ENCODE peak calls at places on chromosome 4, in ten cellular contexts. J is neural progenitor cell, C is astrocyte, X is tibial artery, N is endodermal cell, T is left ventricle myocardium inferior, E is small intestine, Z is AG04450, O is Panc1, P is GM23248. H is an unnamed sample.

GRCh38 chr4:53461244-53461643 is 83.8 kb downstream of the FIP1L1 start:
- DNase-seq in J (no peak), C (no peak), X (no peak), N (no peak), T (no peak), E (no peak), Z (no peak), O (no peak), P (peak; percentile 33), H (no peak)

GRCh38 chr4:22237155-22237751 is 278.6 kb downstream of the ADGRA3 start:
- DNase-seq in J (peak; percentile 76), C (no peak), X (no peak), N (peak; percentile 93), T (no peak), E (peak; percentile 83), Z (no peak), O (no peak), P (peak; percentile 12), H (peak; percentile 56)

GRCh38 chr4:95106408-95106928 is 348.7 kb downstream of the BMPR1B start:
- DNase-seq in J (no peak), C (peak; percentile 71), X (no peak), N (no peak), T (no peak), E (no peak), Z (no peak), O (no peak), P (peak; percentile 27), H (no peak)

GRCh38 chr4:85658766-85659439 is 184.0 kb downstream of the ARHGAP24 start:
- DNase-seq in J (no peak), C (no peak), X (no peak), N (no peak), T (no peak), E (no peak), Z (no peak), O (no peak), P (peak; percentile 50), H (no peak)

GRCh38 chr4:147786531-147786930 is 54.6 kb downstream of the ARHGAP10 start:
- DNase-seq in J (no peak), C (no peak), X (no peak), N (no peak), T (no peak), E (no peak), Z (no peak), O (no peak), P (no peak), H (no peak)

GRCh38 chr4:87042221-87042620 is 107.4 kb downstream of the AFF1 start:
- DNase-seq in J (no peak), C (no peak), X (no peak), N (no peak), T (no peak), E (no peak), Z (no peak), O (no peak), P (no peak), H (no peak)

GRCh38 chr4:86978709-86979108 is 43.9 kb downstream of the AFF1 start:
- DNase-seq in J (no peak), C (no peak), X (no peak), N (no peak), T (no peak), E (no peak), Z (no peak), O (no peak), P (no peak), H (no peak)

GRCh38 chr4:159425749-159426376 is 323.0 kb downstream of the RAPGEF2 start:
- DNase-seq in J (no peak), C (no peak), X (no peak), N (peak; percentile 59), T (no peak), E (no peak), Z (no peak), O (no peak), P (no peak), H (no peak)

GRCh38 chr4:14636563-14636962 is 365.7 kb upstream of the CPEB2 start:
- DNase-seq in J (no peak), C (no peak), X (no peak), N (no peak), T (no peak), E (no peak), Z (no peak), O (no peak), P (no peak), H (no peak)

GRCh38 chr4:14641871-14642270 is 360.4 kb upstream of the CPEB2 start:
- DNase-seq in J (no peak), C (no peak), X (no peak), N (no peak), T (no peak), E (no peak), Z (no peak), O (no peak), P (no peak), H (no peak)

GRCh38 chr4:14644568-14645282 is 357.6 kb upstream of the CPEB2 start:
- DNase-seq in J (no peak), C (no peak), X (no peak), N (no peak), T (no peak), E (no peak), Z (no peak), O (no peak), P (no peak), H (no peak)

DNA sequence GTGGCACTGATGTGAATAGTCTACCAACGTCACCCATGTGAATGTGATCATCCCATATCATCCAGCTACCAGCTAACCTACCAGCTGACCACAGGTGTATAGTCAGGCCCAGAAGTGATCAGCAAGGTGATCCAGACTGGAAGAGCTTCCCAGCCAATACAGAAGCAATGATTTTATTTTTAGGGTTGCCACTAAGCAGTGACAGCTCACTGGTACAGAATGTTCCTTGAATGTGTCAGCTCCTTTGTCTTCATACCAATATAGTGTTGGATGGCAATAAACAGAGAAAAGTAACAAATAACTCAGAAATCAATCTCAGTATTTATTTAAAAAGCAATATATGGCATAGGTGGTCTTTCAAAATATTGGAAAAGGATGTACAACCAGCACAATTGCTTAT is 361.8 kb upstream of the CPEB2 start:
- DNase-seq in J (no peak), C (no peak), X (no peak), N (no peak), T (no peak), E (no peak), Z (no peak), O (no peak), P (no peak), H (no peak)
- H3K9me3 ChIP-seq in J (no peaks in the 10 kb centered on the region), C (no peaks in the 10 kb centered on the region), X (no peaks in the 10 kb centered on the region), N (no peaks in the 10 kb centered on the region), T (no peaks in the 10 kb centered on the region), E (no peaks in the 10 kb centered on the region), Z (no peaks in the 10 kb centered on the region), O (no peaks in the 10 kb centered on the region), P (no peaks in the 10 kb centered on the region), H (no peaks in the 10 kb centered on the region)

GRCh38 chr4:25229804-25230203 is 4.0 kb upstream of the PI4K2B start:
- DNase-seq in J (no peak), C (no peak), X (no peak), N (no peak), T (no peak), E (peak; percentile 44), Z (no peak), O (no peak), P (no peak), H (no peak)
- H3K9me3 ChIP-seq in J (peaks cover 21% of the 10 kb centered on the region), C (peaks cover 3% of the 10 kb centered on the region), X (peaks cover 12% of the 10 kb centered on the region), N (peaks cover 55% of the 10 kb centered on the region), T (peaks cover 58% of the 10 kb centered on the region), E (no peaks in the 10 kb centered on the region), Z (peaks cover 5% of the 10 kb centered on the region), O (peaks cover 20% of the 10 kb centered on the region), P (no peaks in the 10 kb centered on the region), H (peaks cover 38% of the 10 kb centered on the region)

GRCh38 chr4:453267-453666 is 45.7 kb downstream of the ZNF721 start:
- DNase-seq in J (no peak), C (no peak), X (no peak), N (no peak), T (no peak), E (no peak), Z (no peak), O (no peak), P (no peak), H (no peak)
- H3K9me3 ChIP-seq in J (peaks cover 73% of the 10 kb centered on the region), C (peaks cover 55% of the 10 kb centered on the region), X (peaks cover 96% of the 10 kb centered on the region), N (peaks cover 97% of the 10 kb centered on the region), T (peaks cover 100% of the 10 kb centered on the region), E (peaks cover 6% of the 10 kb centered on the region), Z (peaks cover 68% of the 10 kb centered on the region), O (peaks cover 64% of the 10 kb centered on the region), P (peaks cover 27% of the 10 kb centered on the region), H (peaks cover 95% of the 10 kb centered on the region)

DNA sequence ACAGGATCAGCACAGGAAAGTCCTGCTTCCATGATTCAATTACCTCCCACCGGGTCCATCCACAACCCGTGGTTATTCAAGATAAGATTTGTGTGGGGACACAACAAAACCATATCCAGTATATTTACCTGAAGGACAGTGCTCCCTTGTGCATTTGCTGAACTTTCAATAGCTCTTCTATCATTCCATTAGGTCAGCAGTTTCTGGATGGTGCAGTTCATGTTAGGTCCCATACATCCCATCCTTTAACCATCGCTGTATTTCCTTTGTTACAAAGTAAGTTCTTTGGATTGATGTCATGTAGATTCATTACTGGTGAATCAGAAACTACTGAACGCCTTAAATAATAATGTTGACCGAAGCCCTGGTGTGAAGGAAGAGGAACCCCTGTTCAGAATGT is 775.9 kb downstream of the TRIML1 start:
- DNase-seq in J (no peak), C (no peak), X (no peak), N (no peak), T (no peak), E (no peak), Z (no peak), O (no peak), P (no peak), H (no peak)
- H3K9me3 ChIP-seq in J (no peaks in the 10 kb centered on the region), C (peaks cover 7% of the 10 kb centered on the region), X (peaks cover 4% of the 10 kb centered on the region), N (peaks cover 12% of the 10 kb centered on the region), T (peaks cover 24% of the 10 kb centered on the region), E (no peaks in the 10 kb centered on the region), Z (peaks cover 11% of the 10 kb centered on the region), O (no peaks in the 10 kb centered on the region), P (no peaks in the 10 kb centered on the region), H (no peaks in the 10 kb centered on the region)

DNA sequence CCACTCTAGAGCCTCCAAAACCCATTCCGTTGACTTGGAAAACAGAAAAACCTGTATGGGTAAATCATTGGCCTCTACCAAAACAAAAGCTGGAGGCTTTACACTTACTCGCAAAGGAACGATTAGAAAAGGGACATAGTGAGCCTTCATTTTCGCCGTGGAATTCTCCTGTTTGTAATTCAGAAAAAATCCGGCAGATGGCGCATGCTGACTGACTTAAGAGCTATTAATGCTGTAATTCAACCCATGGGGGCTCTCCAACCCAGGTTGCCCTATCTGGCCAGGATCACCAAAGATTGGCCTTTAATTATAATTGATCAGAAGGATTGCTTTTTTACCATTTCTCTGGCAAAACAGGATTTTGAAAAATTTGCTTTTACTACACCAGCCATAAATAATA is 60.8 kb downstream of the ZNF732 start:
- DNase-seq in J (peak; percentile 38), C (no peak), X (no peak), N (peak; percentile 74), T (no peak), E (peak; percentile 48), Z (no peak), O (peak; percentile 15), P (peak; percentile 43), H (peak; percentile 33)
- H3K9me3 ChIP-seq in J (peaks cover 32% of the 10 kb centered on the region), C (peaks cover 28% of the 10 kb centered on the region), X (peaks cover 23% of the 10 kb centered on the region), N (peaks cover 98% of the 10 kb centered on the region), T (peaks cover 34% of the 10 kb centered on the region), E (peaks cover 1% of the 10 kb centered on the region), Z (peaks cover 34% of the 10 kb centered on the region), O (peaks cover 7% of the 10 kb centered on the region), P (no peaks in the 10 kb centered on the region), H (no peaks in the 10 kb centered on the region)

GRCh38 chr4:48998440-48998839 is 12.4 kb downstream of the CWH43 start:
- DNase-seq in J (no peak), C (no peak), X (no peak), N (no peak), T (no peak), E (no peak), Z (no peak), O (no peak), P (no peak), H (no peak)
- H3K9me3 ChIP-seq in J (peaks cover 12% of the 10 kb centered on the region), C (no peaks in the 10 kb centered on the region), X (no peaks in the 10 kb centered on the region), N (peaks cover 14% of the 10 kb centered on the region), T (no peaks in the 10 kb centered on the region), E (no peaks in the 10 kb centered on the region), Z (no peaks in the 10 kb centered on the region), O (no peaks in the 10 kb centered on the region), P (no peaks in the 10 kb centered on the region), H (no peaks in the 10 kb centered on the region)

H was measured in CD4-positive, alpha-beta T cell.